ENCODE peak calls at places on chromosome 11, in eight cellular contexts. E is gastrocnemius medialis, Q is ovary, W is heart left ventricle, V is lower lobe of right lung, G is PC-9, A is Caco-2, X is kidney. L is an unnamed sample.

GRCh38 chr11:3885855-3886254 is 30.4 kb downstream of the STIM1 start:
- DNase-seq in Q (no peak), X (no peak), V (no peak), W (no peak), E (no peak), A (no peak), G (peak; percentile 59), L (no peak)

GRCh38 chr11:1337647-1338007 is 28.2 kb upstream of the TOLLIP start:
- DNase-seq in V (no peak), E (no peak), W (no peak), A (no peak), X (no peak), G (no peak), Q (no peak), L (no peak)

GRCh38 chr11:80362578-80362977 is 921.7 kb upstream of the TENM4 start:
- DNase-seq in V (no peak), W (no peak), G (no peak), A (no peak), Q (no peak), X (no peak), E (no peak), L (no peak)

GRCh38 chr11:5285703-5286102 is 16.0 kb upstream of the HBE1 start:
- DNase-seq in A (no peak), X (no peak), E (no peak), Q (no peak), W (no peak), V (no peak), G (no peak), L (no peak)

GRCh38 chr11:110955797-110956196 is 243.6 kb upstream of the ARHGAP20 start:
- DNase-seq in W (no peak), G (peak; percentile 43), A (no peak), E (no peak), V (no peak), Q (no peak), X (no peak), L (no peak)

GRCh38 chr11:78564889-78565467 is 9.7 kb downstream of the NARS2 start:
- DNase-seq in X (no peak), Q (no peak), W (no peak), V (no peak), E (no peak), A (no peak), G (no peak), L (no peak)

GRCh38 chr11:10751581-10751940 is 515 bp downstream of the CTR9 start:
- DNase-seq in G (no peak), V (no peak), X (no peak), A (no peak), Q (no peak), W (no peak), E (no peak), L (no peak)

GRCh38 chr11:108620958-108621772 is 27.6 kb upstream of the EXPH5 start:
- DNase-seq in G (peak; percentile 83), X (no peak), A (no peak), Q (no peak), E (no peak), V (no peak), W (no peak), L (no peak)

GRCh38 chr11:126991596-126991995 is 9.0 kb downstream of the KIRREL3 start:
- DNase-seq in X (no peak), W (no peak), A (no peak), Q (no peak), V (no peak), G (peak; percentile 28), E (no peak), L (no peak)

GRCh38 chr11:77150836-77151235 is 22.8 kb downstream of the MYO7A start:
- DNase-seq in V (peak; percentile 34), A (no peak), E (no peak), Q (no peak), W (no peak), G (no peak), X (peak; percentile 26), L (no peak)

GRCh38 chr11:1178906-1179305 is 21.2 kb downstream of the MUC5AC start:
- DNase-seq in Q (no peak), A (no peak), X (peak; percentile 53), W (no peak), G (no peak), V (peak; percentile 26), E (no peak), L (no peak)

GRCh38 chr11:68447015-68447801 is 13.3 kb upstream of the PPP6R3 start:
- DNase-seq in V (peak; percentile 85), E (peak; percentile 62), Q (peak; percentile 87), W (peak; percentile 77), G (peak; percentile 54), X (peak; percentile 90), A (peak; percentile 87), L (peak; percentile 74)

GRCh38 chr11:75069473-75069872 is 27.2 kb downstream of the OR2AT4 start:
- DNase-seq in X (no peak), A (no peak), W (no peak), V (no peak), Q (no peak), G (no peak), E (no peak), L (no peak)

GRCh38 chr11:94279996-94280395 is 24.4 kb upstream of the IZUMO1R start:
- DNase-seq in W (no peak), V (no peak), X (no peak), A (no peak), E (no peak), G (no peak), Q (no peak), L (no peak)

GRCh38 chr11:69948256-69949141 is 129.3 kb upstream of the FGF3 start:
- DNase-seq in X (peak; percentile 61), A (peak; percentile 94), Q (no peak), G (peak; percentile 98), E (no peak), V (no peak), W (no peak), L (no peak)

DNA sequence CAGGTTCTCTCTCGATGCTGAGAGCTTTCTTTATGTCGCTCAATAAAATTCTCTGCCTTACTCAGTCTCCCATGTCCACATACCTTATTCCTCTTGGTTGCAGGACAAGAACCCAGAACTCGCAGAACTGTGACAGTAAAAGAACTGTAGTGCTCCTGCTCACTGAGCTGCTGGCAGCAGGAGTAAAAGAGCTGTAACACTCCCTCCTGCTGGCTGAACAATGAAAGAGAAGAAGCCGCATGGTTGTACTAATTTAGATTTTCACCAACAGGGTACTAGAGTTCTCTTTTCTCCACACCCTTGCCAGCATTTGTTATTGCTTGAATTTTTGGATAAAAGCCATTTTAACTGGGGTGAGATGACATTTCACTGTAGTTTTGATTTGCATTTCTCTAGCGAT is 433.2 kb downstream of the GUCY1A2 start:
- DNase-seq in G (no peak), A (peak; percentile 40), Q (no peak), X (no peak), V (no peak), E (no peak), W (no peak), L (no peak)
- TF ChIP-seq CTCF in G (peak; percentile 56), A (no peak), Q (no peak), X (peak; percentile 3), V (no peak), E (no peak), W (peak; percentile 5), L (no peak)

DNA sequence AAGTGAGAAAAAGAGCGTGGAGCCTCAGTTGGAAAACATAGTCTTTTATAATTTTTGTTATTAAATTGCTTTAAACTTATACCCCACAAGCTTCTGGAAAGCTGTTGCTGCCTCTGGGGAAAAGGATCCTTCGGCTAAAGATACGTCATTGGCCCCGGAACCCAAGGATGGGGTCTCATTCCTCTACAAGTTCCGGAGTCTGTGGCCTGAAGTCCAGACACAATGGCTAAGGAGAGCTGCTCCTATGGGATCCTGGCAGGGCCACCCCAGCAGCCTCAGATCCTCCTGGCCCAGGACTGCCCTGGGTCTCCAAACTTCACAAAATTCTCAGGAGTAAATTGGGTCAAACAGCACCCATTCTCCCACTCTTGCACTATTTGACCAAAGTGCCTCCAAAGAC is 5.9 kb downstream of the WT1 start:
- DNase-seq in A (no peak), W (no peak), X (no peak), E (no peak), V (no peak), Q (no peak), G (no peak), L (no peak)
- H3K9me3 ChIP-seq in A (no peaks in the 10 kb centered on the region), W (no peaks in the 10 kb centered on the region), X (no peaks in the 10 kb centered on the region), E (no peaks in the 10 kb centered on the region), V (no peaks in the 10 kb centered on the region), Q (no peaks in the 10 kb centered on the region), G (no peaks in the 10 kb centered on the region), L (no peaks in the 10 kb centered on the region)

GRCh38 chr11:73320786-73321325 is 12.8 kb downstream of the ARHGEF17 start:
- DNase-seq in Q (peak; percentile 37), A (no peak), E (no peak), W (no peak), G (no peak), X (no peak), V (no peak), L (no peak)

GRCh38 chr11:73321342-73322110 is 13.4 kb downstream of the ARHGEF17 start:
- DNase-seq in X (peak; percentile 94), A (no peak), W (peak; percentile 77), V (peak; percentile 62), G (no peak), Q (peak; percentile 85), E (no peak), L (peak; percentile 79)

GRCh38 chr11:73323464-73323863 is 15.4 kb downstream of the ARHGEF17 start:
- DNase-seq in V (peak; percentile 66), G (no peak), Q (peak; percentile 94), E (peak; percentile 52), X (peak; percentile 96), A (no peak), W (peak; percentile 90), L (peak; percentile 83)

GRCh38 chr11:73322986-73323306 is 14.9 kb downstream of the ARHGEF17 start:
- DNase-seq in A (no peak), X (no peak), E (no peak), V (no peak), Q (no peak), G (no peak), W (no peak), L (no peak)

DNA sequence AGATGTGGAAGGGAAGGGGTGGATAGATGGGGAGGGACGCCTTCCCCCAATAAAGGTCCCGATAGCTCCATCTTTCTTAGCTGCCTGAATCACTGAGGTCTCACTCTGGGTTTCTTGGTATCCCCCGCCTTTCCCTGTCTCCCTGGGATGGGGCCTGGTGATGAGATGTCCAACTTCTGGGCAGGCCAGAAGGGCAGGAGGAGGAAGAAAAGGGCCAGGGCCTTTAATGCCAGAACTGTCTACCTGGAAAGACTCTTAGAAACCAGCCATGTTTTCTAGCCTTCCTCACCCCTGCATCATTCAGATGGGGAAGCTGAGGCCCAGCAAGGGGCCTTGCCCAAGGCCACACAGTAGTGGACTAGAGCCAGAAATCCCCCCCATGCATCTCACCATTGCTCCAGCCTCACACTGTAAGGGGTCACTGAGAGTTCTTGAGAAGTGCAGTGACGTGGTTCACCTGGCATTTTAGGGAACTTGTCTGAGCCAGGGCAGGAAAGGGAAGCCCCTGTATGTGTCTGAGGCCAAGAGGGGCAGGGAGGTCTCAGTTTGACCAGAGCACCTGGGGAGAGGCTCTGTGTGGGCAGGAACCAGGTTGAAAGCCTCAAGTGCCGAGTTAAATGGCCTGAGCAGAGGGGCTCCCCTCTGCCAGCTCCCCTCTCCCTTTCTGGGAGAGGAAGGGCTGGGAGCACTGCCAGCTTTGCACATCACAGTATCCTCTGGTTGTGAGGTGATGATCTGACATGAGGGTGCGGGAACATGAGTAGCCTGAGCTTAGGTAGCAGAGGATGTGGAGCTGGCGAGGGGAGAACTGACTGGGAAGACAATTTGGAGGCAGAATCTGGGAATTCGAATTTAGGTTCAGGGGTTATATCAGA is 14.3 kb downstream of the ARHGEF17 start:
- DNase-seq in G (no peak), X (no peak), V (no peak), Q (peak; percentile 61), A (no peak), W (no peak), E (no peak), L (no peak)
- H3K4me1 ChIP-seq in G (peaks cover 7% of the 10 kb centered on the region), X (peaks cover 86% of the 10 kb centered on the region), V (peaks cover 90% of the 10 kb centered on the region), Q (peaks cover 29% of the 10 kb centered on the region), A (peaks cover 13% of the 10 kb centered on the region), W (peaks cover 100% of the 10 kb centered on the region), E (peaks cover 24% of the 10 kb centered on the region), L (peaks cover 94% of the 10 kb centered on the region)

GRCh38 chr11:85182437-85183109 is 444.6 kb downstream of the DLG2 start:
- DNase-seq in E (no peak), Q (no peak), W (no peak), X (no peak), A (peak; percentile 61), V (no peak), G (no peak), L (no peak)
- TF ChIP-seq CTCF in E (no peak), Q (no peak), W (peak; percentile 30), X (no peak), A (peak; percentile 72), V (no peak), G (peak; percentile 47), L (no peak)

L was measured in heart right ventricle.